ENCODE peak calls at places on chromosomes 13 and 19, in seven cellular contexts. One of them, this sample, is unnamed.

GRCh38 chr13:43006893-43007631 is 15.0 kb upstream of the EPSTI1 start:
- DNase-seq in PC-3: peak
- DNase-seq in heart right ventricle: no peak
- DNase-seq in ascending aorta: no peak
- DNase-seq in B cell: no peak
- DNase-seq in lower leg skin: no peak
- DNase-seq in dorsolateral prefrontal cortex: no peak
- DNase-seq in this sample: no peak

GRCh38 chr19:46428278-46429141 is at the start of gene PNMA8C:
- DNase-seq in ascending aorta: no peak
- DNase-seq in B cell: no peak
- DNase-seq in lower leg skin: no peak
- DNase-seq in PC-3: no peak
- DNase-seq in dorsolateral prefrontal cortex: peak
- DNase-seq in heart right ventricle: peak
- DNase-seq in this sample: peak

GRCh38 chr19:42111811-42112210 is 20.4 kb downstream of the POU2F2 start:
- DNase-seq in B cell: no peak
- DNase-seq in ascending aorta: no peak
- DNase-seq in heart right ventricle: no peak
- DNase-seq in dorsolateral prefrontal cortex: no peak
- DNase-seq in lower leg skin: no peak
- DNase-seq in PC-3: no peak
- DNase-seq in this sample: no peak

GRCh38 chr13:66508153-66508909 is 721.8 kb downstream of the PCDH9 start:
- DNase-seq in heart right ventricle: no peak
- DNase-seq in lower leg skin: no peak
- DNase-seq in PC-3: no peak
- DNase-seq in dorsolateral prefrontal cortex: no peak
- DNase-seq in ascending aorta: no peak
- DNase-seq in B cell: no peak
- DNase-seq in this sample: no peak

GRCh38 chr19:3098141-3098514 is 4.0 kb downstream of the GNA11 start:
- DNase-seq in heart right ventricle: peak
- DNase-seq in lower leg skin: no peak
- DNase-seq in B cell: peak
- DNase-seq in PC-3: no peak
- DNase-seq in ascending aorta: no peak
- DNase-seq in dorsolateral prefrontal cortex: no peak
- DNase-seq in this sample: no peak

GRCh38 chr13:98912846-98913245 is 65.0 kb downstream of the DOCK9 start:
- DNase-seq in lower leg skin: no peak
- DNase-seq in PC-3: no peak
- DNase-seq in dorsolateral prefrontal cortex: no peak
- DNase-seq in B cell: no peak
- DNase-seq in ascending aorta: no peak
- DNase-seq in heart right ventricle: no peak
- DNase-seq in this sample: no peak

GRCh38 chr13:110312669-110313031 is 5.6 kb downstream of the COL4A2 start:
- DNase-seq in PC-3: peak
- DNase-seq in ascending aorta: no peak
- DNase-seq in heart right ventricle: no peak
- DNase-seq in dorsolateral prefrontal cortex: no peak
- DNase-seq in lower leg skin: peak
- DNase-seq in B cell: no peak
- DNase-seq in this sample: no peak

GRCh38 chr19:35154535-35155406 is at the start of gene FXYD5:
- DNase-seq in B cell: peak
- DNase-seq in PC-3: peak
- DNase-seq in ascending aorta: peak
- DNase-seq in lower leg skin: peak
- DNase-seq in dorsolateral prefrontal cortex: no peak
- DNase-seq in heart right ventricle: peak
- DNase-seq in this sample: peak

GRCh38 chr13:114105351-114106225 is 26.8 kb downstream of the RASA3 start:
- DNase-seq in lower leg skin: peak
- DNase-seq in ascending aorta: no peak
- DNase-seq in heart right ventricle: peak
- DNase-seq in PC-3: no peak
- DNase-seq in B cell: no peak
- DNase-seq in dorsolateral prefrontal cortex: peak
- DNase-seq in this sample: no peak

GRCh38 chr13:49641810-49642291 is 13.5 kb downstream of the ARL11 start:
- DNase-seq in heart right ventricle: no peak
- DNase-seq in PC-3: peak
- DNase-seq in dorsolateral prefrontal cortex: no peak
- DNase-seq in ascending aorta: no peak
- DNase-seq in lower leg skin: no peak
- DNase-seq in B cell: no peak
- DNase-seq in this sample: no peak

GRCh38 chr13:109595466-109595865 is 190.9 kb downstream of the IRS2 start:
- DNase-seq in PC-3: no peak
- DNase-seq in heart right ventricle: no peak
- DNase-seq in dorsolateral prefrontal cortex: no peak
- DNase-seq in lower leg skin: no peak
- DNase-seq in B cell: no peak
- DNase-seq in ascending aorta: no peak
- DNase-seq in this sample: no peak

GRCh38 chr13:43239441-43239840 is 216.1 kb downstream of the DNAJC15 start:
- DNase-seq in heart right ventricle: no peak
- DNase-seq in dorsolateral prefrontal cortex: no peak
- DNase-seq in B cell: no peak
- DNase-seq in PC-3: no peak
- DNase-seq in ascending aorta: no peak
- DNase-seq in lower leg skin: no peak
- DNase-seq in this sample: no peak

GRCh38 chr13:69553976-69554375 is 553.6 kb upstream of the ATXN8OS start:
- DNase-seq in heart right ventricle: no peak
- DNase-seq in dorsolateral prefrontal cortex: no peak
- DNase-seq in B cell: no peak
- DNase-seq in lower leg skin: no peak
- DNase-seq in ascending aorta: no peak
- DNase-seq in PC-3: no peak
- DNase-seq in this sample: no peak

GRCh38 chr13:35923347-35923746 is 207.8 kb downstream of the DCLK1 start:
- DNase-seq in dorsolateral prefrontal cortex: no peak
- DNase-seq in ascending aorta: no peak
- DNase-seq in B cell: no peak
- DNase-seq in lower leg skin: peak
- DNase-seq in heart right ventricle: peak
- DNase-seq in PC-3: peak
- DNase-seq in this sample: no peak

GRCh38 chr19:35395762-35396199 is 24.9 kb downstream of the GPR42 start:
- DNase-seq in B cell: no peak
- DNase-seq in PC-3: no peak
- DNase-seq in heart right ventricle: peak
- DNase-seq in dorsolateral prefrontal cortex: no peak
- DNase-seq in lower leg skin: peak
- DNase-seq in ascending aorta: no peak
- DNase-seq in this sample: no peak

GRCh38 chr13:89402211-89402610 is 1731.0 kb downstream of the SLITRK5 start:
- DNase-seq in heart right ventricle: no peak
- DNase-seq in dorsolateral prefrontal cortex: no peak
- DNase-seq in lower leg skin: no peak
- DNase-seq in ascending aorta: no peak
- DNase-seq in PC-3: no peak
- DNase-seq in B cell: no peak
- DNase-seq in this sample: no peak

GRCh38 chr13:113533441-113533840 is 42.9 kb upstream of the DCUN1D2 start:
- DNase-seq in ascending aorta: no peak
- DNase-seq in PC-3: no peak
- DNase-seq in dorsolateral prefrontal cortex: no peak
- DNase-seq in B cell: no peak
- DNase-seq in lower leg skin: peak
- DNase-seq in heart right ventricle: no peak
- DNase-seq in this sample: no peak

GRCh38 chr13:26716984-26717383 is 43.6 kb downstream of the GPR12 start:
- DNase-seq in lower leg skin: peak
- DNase-seq in dorsolateral prefrontal cortex: no peak
- DNase-seq in ascending aorta: no peak
- DNase-seq in B cell: no peak
- DNase-seq in PC-3: no peak
- DNase-seq in heart right ventricle: no peak
- DNase-seq in this sample: no peak

GRCh38 chr19:54616840-54617560 is 13.3 kb upstream of the LILRB1 start:
- DNase-seq in B cell: no peak
- DNase-seq in heart right ventricle: no peak
- DNase-seq in lower leg skin: no peak
- DNase-seq in dorsolateral prefrontal cortex: no peak
- DNase-seq in ascending aorta: no peak
- DNase-seq in PC-3: no peak
- DNase-seq in this sample: peak

GRCh38 chr13:75960538-75960994 is 324.4 kb downstream of the LMO7 start:
- DNase-seq in lower leg skin: no peak
- DNase-seq in ascending aorta: no peak
- DNase-seq in heart right ventricle: no peak
- DNase-seq in PC-3: no peak
- DNase-seq in dorsolateral prefrontal cortex: no peak
- DNase-seq in B cell: no peak
- DNase-seq in this sample: peak

GRCh38 chr19:13681509-13681908 is 82.8 kb upstream of the MRI1 start:
- DNase-seq in ascending aorta: no peak
- DNase-seq in heart right ventricle: no peak
- DNase-seq in B cell: no peak
- DNase-seq in dorsolateral prefrontal cortex: no peak
- DNase-seq in lower leg skin: no peak
- DNase-seq in PC-3: peak
- DNase-seq in this sample: no peak

GRCh38 chr13:69243366-69243765 is 864.3 kb upstream of the ATXN8OS start:
- DNase-seq in dorsolateral prefrontal cortex: no peak
- DNase-seq in ascending aorta: no peak
- DNase-seq in lower leg skin: no peak
- DNase-seq in heart right ventricle: no peak
- DNase-seq in B cell: no peak
- DNase-seq in PC-3: peak
- DNase-seq in this sample: no peak

GRCh38 chr13:106077017-106077416 is 458.4 kb downstream of the EFNB2 start:
- DNase-seq in dorsolateral prefrontal cortex: no peak
- DNase-seq in PC-3: no peak
- DNase-seq in ascending aorta: no peak
- DNase-seq in lower leg skin: no peak
- DNase-seq in heart right ventricle: no peak
- DNase-seq in B cell: no peak
- DNase-seq in this sample: no peak

GRCh38 chr13:49307365-49307764 is 59.6 kb downstream of the CDADC1 start:
- DNase-seq in PC-3: no peak
- DNase-seq in heart right ventricle: no peak
- DNase-seq in B cell: no peak
- DNase-seq in ascending aorta: no peak
- DNase-seq in lower leg skin: no peak
- DNase-seq in dorsolateral prefrontal cortex: no peak
- DNase-seq in this sample: no peak

GRCh38 chr13:63285426-63285825 is 1869.8 kb upstream of the PCDH20 start:
- DNase-seq in dorsolateral prefrontal cortex: no peak
- DNase-seq in lower leg skin: no peak
- DNase-seq in B cell: no peak
- DNase-seq in heart right ventricle: no peak
- DNase-seq in ascending aorta: no peak
- DNase-seq in PC-3: no peak
- DNase-seq in this sample: no peak

GRCh38 chr13:27774651-27775050 is 17.6 kb upstream of the GSX1 start:
- DNase-seq in lower leg skin: peak
- DNase-seq in PC-3: no peak
- DNase-seq in B cell: no peak
- DNase-seq in heart right ventricle: no peak
- DNase-seq in dorsolateral prefrontal cortex: no peak
- DNase-seq in ascending aorta: no peak
- DNase-seq in this sample: no peak

GRCh38 chr13:27775943-27776342 is 16.3 kb upstream of the GSX1 start:
- DNase-seq in B cell: no peak
- DNase-seq in PC-3: peak
- DNase-seq in heart right ventricle: no peak
- DNase-seq in dorsolateral prefrontal cortex: no peak
- DNase-seq in ascending aorta: no peak
- DNase-seq in lower leg skin: peak
- DNase-seq in this sample: no peak

GRCh38 chr13:27774169-27774568 is 18.1 kb upstream of the GSX1 start:
- DNase-seq in heart right ventricle: no peak
- DNase-seq in PC-3: no peak
- DNase-seq in lower leg skin: peak
- DNase-seq in B cell: no peak
- DNase-seq in dorsolateral prefrontal cortex: no peak
- DNase-seq in ascending aorta: no peak
- DNase-seq in this sample: no peak

GRCh38 chr13:27772651-27773425 is 19.4 kb upstream of the GSX1 start:
- DNase-seq in ascending aorta: no peak
- DNase-seq in lower leg skin: peak
- DNase-seq in PC-3: no peak
- DNase-seq in heart right ventricle: no peak
- DNase-seq in dorsolateral prefrontal cortex: no peak
- DNase-seq in B cell: no peak
- DNase-seq in this sample: no peak

DNA sequence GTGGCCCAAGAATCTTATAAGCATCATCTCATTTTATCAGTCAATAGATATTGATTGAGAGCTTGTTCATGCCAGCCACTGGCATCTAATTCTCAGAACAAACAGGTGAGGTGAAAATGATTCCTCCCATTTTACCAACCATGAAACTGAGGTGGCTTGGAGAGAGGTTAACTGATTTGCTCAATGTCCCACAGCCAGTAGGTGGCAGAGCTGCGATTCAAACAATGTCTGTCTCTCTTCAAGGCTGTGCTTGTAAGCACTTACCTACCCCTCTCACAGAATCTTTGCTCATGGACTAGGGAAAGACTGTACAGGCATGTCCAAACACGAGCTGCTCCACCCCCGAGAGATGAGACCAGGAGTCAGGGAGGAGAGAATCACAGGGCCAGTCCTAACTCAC is 21.5 kb upstream of the GSX1 start:
- DNase-seq in heart right ventricle: no peak
- DNase-seq in ascending aorta: no peak
- DNase-seq in B cell: no peak
- DNase-seq in PC-3: peak
- DNase-seq in lower leg skin: peak
- DNase-seq in dorsolateral prefrontal cortex: no peak
- DNase-seq in this sample: peak
- TF ChIP-seq CTCF in heart right ventricle: peak
- TF ChIP-seq CTCF in ascending aorta: no peak
- TF ChIP-seq CTCF in B cell: no peak
- TF ChIP-seq CTCF in PC-3: peak
- TF ChIP-seq CTCF in lower leg skin: no peak
- TF ChIP-seq CTCF in dorsolateral prefrontal cortex: no peak
- TF ChIP-seq CTCF in this sample: peak

GRCh38 chr19:47824396-47824795 is 2.7 kb downstream of the CRX start:
- DNase-seq in PC-3: no peak
- DNase-seq in B cell: no peak
- DNase-seq in dorsolateral prefrontal cortex: no peak
- DNase-seq in lower leg skin: no peak
- DNase-seq in ascending aorta: no peak
- DNase-seq in heart right ventricle: no peak
- DNase-seq in this sample: no peak
- TF ChIP-seq CTCF in PC-3: no peak
- TF ChIP-seq CTCF in B cell: no peak
- TF ChIP-seq CTCF in dorsolateral prefrontal cortex: no peak
- TF ChIP-seq CTCF in lower leg skin: no peak
- TF ChIP-seq CTCF in ascending aorta: no peak
- TF ChIP-seq CTCF in heart right ventricle: no peak
- TF ChIP-seq CTCF in this sample: no peak

GRCh38 chr19:49614096-49614857 is 23.3 kb downstream of the PRR12 start:
- DNase-seq in PC-3: peak
- DNase-seq in B cell: no peak
- DNase-seq in heart right ventricle: no peak
- DNase-seq in dorsolateral prefrontal cortex: no peak
- DNase-seq in ascending aorta: no peak
- DNase-seq in lower leg skin: no peak
- DNase-seq in this sample: no peak
- TF ChIP-seq CTCF in PC-3: peak
- TF ChIP-seq CTCF in B cell: no peak
- TF ChIP-seq CTCF in heart right ventricle: no peak
- TF ChIP-seq CTCF in dorsolateral prefrontal cortex: no peak
- TF ChIP-seq CTCF in ascending aorta: no peak
- TF ChIP-seq CTCF in lower leg skin: no peak
- TF ChIP-seq CTCF in this sample: no peak

GRCh38 chr19:43625918-43626579 is 6.6 kb upstream of the ZNF428 start:
- DNase-seq in dorsolateral prefrontal cortex: no peak
- DNase-seq in PC-3: no peak
- DNase-seq in ascending aorta: no peak
- DNase-seq in heart right ventricle: peak
- DNase-seq in lower leg skin: no peak
- DNase-seq in B cell: no peak
- DNase-seq in this sample: peak
- TF ChIP-seq CTCF in dorsolateral prefrontal cortex: no peak
- TF ChIP-seq CTCF in PC-3: no peak
- TF ChIP-seq CTCF in ascending aorta: no peak
- TF ChIP-seq CTCF in heart right ventricle: no peak
- TF ChIP-seq CTCF in lower leg skin: no peak
- TF ChIP-seq CTCF in B cell: no peak
- TF ChIP-seq CTCF in this sample: no peak

This sample was measured in GM20000.